ENCODE peak calls at places on chromosomes 12 and 14, in nine cellular contexts. One of them, this sample, is unnamed.

GRCh38 chr12:92543359-92543758 is 159.4 kb upstream of the PLEKHG7 start:
- DNase-seq in adrenal gland: no peak
- DNase-seq in small intestine: peak; percentile 89
- DNase-seq in vagina: no peak
- DNase-seq in A673: no peak
- DNase-seq in GM12878: no peak
- DNase-seq in thoracic aorta: no peak
- DNase-seq in body of pancreas: peak; percentile 71
- DNase-seq in OCI-LY7: no peak
- DNase-seq in this sample: no peak

GRCh38 chr14:36056846-36057245 is 119.7 kb downstream of the PTCSC3 start:
- DNase-seq in thoracic aorta: no peak
- DNase-seq in body of pancreas: no peak
- DNase-seq in adrenal gland: no peak
- DNase-seq in small intestine: no peak
- DNase-seq in OCI-LY7: no peak
- DNase-seq in vagina: no peak
- DNase-seq in GM12878: no peak
- DNase-seq in A673: no peak
- DNase-seq in this sample: no peak

GRCh38 chr12:121709478-121709890 is 3.1 kb upstream of the TMEM120B start:
- DNase-seq in adrenal gland: no peak
- DNase-seq in OCI-LY7: no peak
- DNase-seq in vagina: no peak
- DNase-seq in small intestine: no peak
- DNase-seq in GM12878: no peak
- DNase-seq in A673: no peak
- DNase-seq in body of pancreas: peak; percentile 24
- DNase-seq in thoracic aorta: no peak
- DNase-seq in this sample: no peak

GRCh38 chr12:39378346-39378745 is 64.6 kb downstream of the KIF21A start:
- DNase-seq in small intestine: no peak
- DNase-seq in OCI-LY7: no peak
- DNase-seq in adrenal gland: no peak
- DNase-seq in GM12878: no peak
- DNase-seq in body of pancreas: no peak
- DNase-seq in A673: no peak
- DNase-seq in vagina: no peak
- DNase-seq in thoracic aorta: no peak
- DNase-seq in this sample: no peak

GRCh38 chr14:72476657-72477499 is 417.0 kb downstream of the DPF3 start:
- DNase-seq in GM12878: peak; percentile 100
- DNase-seq in body of pancreas: no peak
- DNase-seq in adrenal gland: no peak
- DNase-seq in OCI-LY7: peak; percentile 2
- DNase-seq in thoracic aorta: no peak
- DNase-seq in small intestine: peak; percentile 58
- DNase-seq in A673: peak; percentile 80
- DNase-seq in vagina: no peak
- DNase-seq in this sample: peak; percentile 21

GRCh38 chr12:108379761-108380160 is 40.6 kb upstream of the CMKLR1 start:
- DNase-seq in adrenal gland: no peak
- DNase-seq in vagina: no peak
- DNase-seq in A673: no peak
- DNase-seq in thoracic aorta: no peak
- DNase-seq in body of pancreas: no peak
- DNase-seq in GM12878: no peak
- DNase-seq in OCI-LY7: no peak
- DNase-seq in small intestine: no peak
- DNase-seq in this sample: no peak

GRCh38 chr12:114451657-114452056 is 45.7 kb upstream of the TBX5 start:
- DNase-seq in GM12878: no peak
- DNase-seq in small intestine: no peak
- DNase-seq in adrenal gland: no peak
- DNase-seq in OCI-LY7: no peak
- DNase-seq in vagina: no peak
- DNase-seq in thoracic aorta: no peak
- DNase-seq in A673: no peak
- DNase-seq in body of pancreas: no peak
- DNase-seq in this sample: no peak

GRCh38 chr12:7144414-7145120 is 14.4 kb downstream of the CLSTN3 start:
- DNase-seq in body of pancreas: no peak
- DNase-seq in thoracic aorta: no peak
- DNase-seq in GM12878: no peak
- DNase-seq in adrenal gland: no peak
- DNase-seq in vagina: no peak
- DNase-seq in A673: peak; percentile 59
- DNase-seq in OCI-LY7: peak; percentile 59
- DNase-seq in small intestine: peak; percentile 32
- DNase-seq in this sample: no peak

GRCh38 chr12:96239711-96240234 is 45.6 kb downstream of the ELK3 start:
- DNase-seq in body of pancreas: no peak
- DNase-seq in vagina: no peak
- DNase-seq in GM12878: no peak
- DNase-seq in OCI-LY7: no peak
- DNase-seq in adrenal gland: no peak
- DNase-seq in thoracic aorta: no peak
- DNase-seq in A673: peak; percentile 25
- DNase-seq in small intestine: no peak
- DNase-seq in this sample: no peak

DNA sequence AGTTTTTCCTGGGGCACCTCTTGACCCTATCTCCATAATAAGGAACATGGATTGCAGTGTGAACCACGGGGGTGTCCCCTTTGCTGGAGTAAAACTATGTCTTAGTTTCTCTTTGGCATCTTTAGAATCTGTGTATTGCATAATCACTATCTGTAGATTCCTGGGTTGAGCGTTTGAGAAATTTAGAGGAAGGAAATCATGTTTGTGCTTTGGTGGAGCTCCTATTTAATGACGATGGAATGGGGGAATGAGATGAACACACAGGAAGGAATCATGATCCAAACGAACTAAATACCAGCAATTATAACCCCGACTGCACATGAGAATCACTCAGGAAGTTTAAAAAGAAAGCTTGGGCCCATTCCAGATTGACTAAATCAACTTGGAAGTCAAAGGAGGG is 1.3 kb upstream of the MYG1 start:
- DNase-seq in A673: no peak
- DNase-seq in GM12878: no peak
- DNase-seq in vagina: no peak
- DNase-seq in thoracic aorta: no peak
- DNase-seq in body of pancreas: no peak
- DNase-seq in small intestine: no peak
- DNase-seq in OCI-LY7: no peak
- DNase-seq in adrenal gland: no peak
- DNase-seq in this sample: no peak
- H3K4me1 ChIP-seq in A673: peaks cover 13% of the 10 kb centered on the region
- H3K4me1 ChIP-seq in GM12878: peaks cover 25% of the 10 kb centered on the region
- H3K4me1 ChIP-seq in vagina: peaks cover 54% of the 10 kb centered on the region
- H3K4me1 ChIP-seq in thoracic aorta: peaks cover 74% of the 10 kb centered on the region
- H3K4me1 ChIP-seq in body of pancreas: peaks cover 50% of the 10 kb centered on the region
- H3K4me1 ChIP-seq in small intestine: peaks cover 10% of the 10 kb centered on the region
- H3K4me1 ChIP-seq in OCI-LY7: peaks cover 28% of the 10 kb centered on the region
- H3K4me1 ChIP-seq in adrenal gland: peaks cover 12% of the 10 kb centered on the region
- H3K4me1 ChIP-seq in this sample: peaks cover 73% of the 10 kb centered on the region

GRCh38 chr12:133108150-133108549 is 21.9 kb downstream of the ZNF891 start:
- DNase-seq in thoracic aorta: no peak
- DNase-seq in GM12878: no peak
- DNase-seq in vagina: no peak
- DNase-seq in OCI-LY7: no peak
- DNase-seq in small intestine: no peak
- DNase-seq in body of pancreas: no peak
- DNase-seq in adrenal gland: no peak
- DNase-seq in A673: no peak
- DNase-seq in this sample: no peak

GRCh38 chr12:133106253-133106652 is 23.8 kb downstream of the ZNF891 start:
- DNase-seq in small intestine: no peak
- DNase-seq in OCI-LY7: no peak
- DNase-seq in vagina: no peak
- DNase-seq in thoracic aorta: no peak
- DNase-seq in body of pancreas: no peak
- DNase-seq in GM12878: no peak
- DNase-seq in A673: no peak
- DNase-seq in adrenal gland: no peak
- DNase-seq in this sample: no peak

GRCh38 chr12:133105620-133106019 is 24.5 kb downstream of the ZNF891 start:
- DNase-seq in vagina: no peak
- DNase-seq in A673: no peak
- DNase-seq in small intestine: no peak
- DNase-seq in adrenal gland: no peak
- DNase-seq in OCI-LY7: no peak
- DNase-seq in thoracic aorta: no peak
- DNase-seq in GM12878: no peak
- DNase-seq in body of pancreas: no peak
- DNase-seq in this sample: no peak

GRCh38 chr12:133107121-133107520 is 23.0 kb downstream of the ZNF891 start:
- DNase-seq in OCI-LY7: no peak
- DNase-seq in small intestine: no peak
- DNase-seq in GM12878: no peak
- DNase-seq in body of pancreas: no peak
- DNase-seq in adrenal gland: no peak
- DNase-seq in thoracic aorta: no peak
- DNase-seq in A673: no peak
- DNase-seq in vagina: no peak
- DNase-seq in this sample: no peak
- H3K9me3 ChIP-seq in OCI-LY7: peaks cover 80% of the 10 kb centered on the region
- H3K9me3 ChIP-seq in small intestine: no peaks in the 10 kb centered on the region
- H3K9me3 ChIP-seq in GM12878: peaks cover 44% of the 10 kb centered on the region
- H3K9me3 ChIP-seq in body of pancreas: no peaks in the 10 kb centered on the region
- H3K9me3 ChIP-seq in adrenal gland: peaks cover 98% of the 10 kb centered on the region
- H3K9me3 ChIP-seq in thoracic aorta: peaks cover 99% of the 10 kb centered on the region
- H3K9me3 ChIP-seq in A673: peaks cover 92% of the 10 kb centered on the region
- H3K9me3 ChIP-seq in vagina: peaks cover 98% of the 10 kb centered on the region
- H3K9me3 ChIP-seq in this sample: peaks cover 9% of the 10 kb centered on the region

GRCh38 chr12:86138770-86139169 is 117.4 kb downstream of the MGAT4C start:
- DNase-seq in vagina: no peak
- DNase-seq in adrenal gland: no peak
- DNase-seq in A673: no peak
- DNase-seq in OCI-LY7: no peak
- DNase-seq in small intestine: no peak
- DNase-seq in GM12878: no peak
- DNase-seq in body of pancreas: no peak
- DNase-seq in thoracic aorta: no peak
- DNase-seq in this sample: no peak

GRCh38 chr12:86137936-86138335 is 118.3 kb downstream of the MGAT4C start:
- DNase-seq in A673: no peak
- DNase-seq in vagina: no peak
- DNase-seq in small intestine: no peak
- DNase-seq in thoracic aorta: no peak
- DNase-seq in GM12878: no peak
- DNase-seq in body of pancreas: no peak
- DNase-seq in adrenal gland: no peak
- DNase-seq in OCI-LY7: no peak
- DNase-seq in this sample: no peak

GRCh38 chr12:86148071-86148470 is 108.1 kb downstream of the MGAT4C start:
- DNase-seq in small intestine: no peak
- DNase-seq in body of pancreas: no peak
- DNase-seq in OCI-LY7: no peak
- DNase-seq in GM12878: no peak
- DNase-seq in adrenal gland: no peak
- DNase-seq in thoracic aorta: no peak
- DNase-seq in vagina: no peak
- DNase-seq in A673: no peak
- DNase-seq in this sample: no peak

GRCh38 chr12:86139671-86140070 is 116.5 kb downstream of the MGAT4C start:
- DNase-seq in small intestine: no peak
- DNase-seq in thoracic aorta: no peak
- DNase-seq in GM12878: no peak
- DNase-seq in vagina: no peak
- DNase-seq in A673: no peak
- DNase-seq in body of pancreas: no peak
- DNase-seq in OCI-LY7: no peak
- DNase-seq in adrenal gland: no peak
- DNase-seq in this sample: no peak

DNA sequence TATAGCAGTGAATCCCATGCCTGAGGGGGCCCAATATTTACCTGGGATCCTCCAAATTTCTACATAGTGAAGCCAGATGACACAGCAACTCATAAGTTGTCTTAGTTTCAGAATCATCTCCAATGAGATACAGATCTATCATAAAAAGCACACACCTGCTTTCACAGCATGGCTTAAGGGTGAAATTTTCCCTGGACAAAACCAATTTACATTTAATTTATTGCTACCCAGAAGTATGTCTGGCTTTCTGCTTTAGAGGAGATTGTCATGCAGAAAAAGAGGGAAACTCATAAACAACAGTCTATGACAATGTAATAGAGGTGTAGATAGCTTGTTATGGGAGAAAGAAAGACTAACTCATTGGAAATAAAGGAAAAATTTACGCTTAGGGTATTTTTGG is 113.0 kb downstream of the MGAT4C start:
- DNase-seq in thoracic aorta: no peak
- DNase-seq in adrenal gland: no peak
- DNase-seq in A673: no peak
- DNase-seq in small intestine: no peak
- DNase-seq in OCI-LY7: no peak
- DNase-seq in body of pancreas: no peak
- DNase-seq in GM12878: no peak
- DNase-seq in vagina: no peak
- DNase-seq in this sample: no peak
- H3K4me1 ChIP-seq in thoracic aorta: no peaks in the 10 kb centered on the region
- H3K4me1 ChIP-seq in adrenal gland: no peaks in the 10 kb centered on the region
- H3K4me1 ChIP-seq in A673: peaks cover 4% of the 10 kb centered on the region
- H3K4me1 ChIP-seq in small intestine: no peaks in the 10 kb centered on the region
- H3K4me1 ChIP-seq in OCI-LY7: no peaks in the 10 kb centered on the region
- H3K4me1 ChIP-seq in body of pancreas: no peaks in the 10 kb centered on the region
- H3K4me1 ChIP-seq in GM12878: no peaks in the 10 kb centered on the region
- H3K4me1 ChIP-seq in vagina: no peaks in the 10 kb centered on the region
- H3K4me1 ChIP-seq in this sample: no peaks in the 10 kb centered on the region

GRCh38 chr12:34402899-34403705 is 380.8 kb downstream of the ALG10 start:
- DNase-seq in GM12878: no peak
- DNase-seq in vagina: peak; percentile 76
- DNase-seq in thoracic aorta: no peak
- DNase-seq in small intestine: no peak
- DNase-seq in A673: no peak
- DNase-seq in body of pancreas: peak; percentile 6
- DNase-seq in OCI-LY7: no peak
- DNase-seq in adrenal gland: peak; percentile 11
- DNase-seq in this sample: no peak

GRCh38 chr12:34400986-34401658 is 378.8 kb downstream of the ALG10 start:
- DNase-seq in thoracic aorta: no peak
- DNase-seq in small intestine: no peak
- DNase-seq in A673: no peak
- DNase-seq in body of pancreas: peak; percentile 2
- DNase-seq in vagina: peak; percentile 62
- DNase-seq in adrenal gland: peak; percentile 10
- DNase-seq in OCI-LY7: no peak
- DNase-seq in GM12878: no peak
- DNase-seq in this sample: no peak

GRCh38 chr12:34402228-34402898 is 380.1 kb downstream of the ALG10 start:
- DNase-seq in GM12878: no peak
- DNase-seq in vagina: peak; percentile 82
- DNase-seq in OCI-LY7: no peak
- DNase-seq in adrenal gland: peak; percentile 5
- DNase-seq in thoracic aorta: no peak
- DNase-seq in body of pancreas: peak; percentile 6
- DNase-seq in small intestine: no peak
- DNase-seq in A673: no peak
- DNase-seq in this sample: no peak

GRCh38 chr12:34400423-34400881 is 378.2 kb downstream of the ALG10 start:
- DNase-seq in thoracic aorta: no peak
- DNase-seq in body of pancreas: no peak
- DNase-seq in adrenal gland: peak; percentile 7
- DNase-seq in vagina: peak; percentile 74
- DNase-seq in GM12878: no peak
- DNase-seq in small intestine: no peak
- DNase-seq in OCI-LY7: no peak
- DNase-seq in A673: no peak
- DNase-seq in this sample: no peak

GRCh38 chr12:34401659-34402227 is 379.4 kb downstream of the ALG10 start:
- DNase-seq in A673: no peak
- DNase-seq in body of pancreas: peak; percentile 2
- DNase-seq in OCI-LY7: no peak
- DNase-seq in adrenal gland: peak; percentile 9
- DNase-seq in small intestine: no peak
- DNase-seq in thoracic aorta: no peak
- DNase-seq in vagina: peak; percentile 49
- DNase-seq in GM12878: no peak
- DNase-seq in this sample: no peak
- H3K9me3 ChIP-seq in A673: peaks cover 34% of the 10 kb centered on the region
- H3K9me3 ChIP-seq in body of pancreas: no peaks in the 10 kb centered on the region
- H3K9me3 ChIP-seq in OCI-LY7: no peaks in the 10 kb centered on the region
- H3K9me3 ChIP-seq in adrenal gland: peaks cover 4% of the 10 kb centered on the region
- H3K9me3 ChIP-seq in small intestine: peaks cover 10% of the 10 kb centered on the region
- H3K9me3 ChIP-seq in thoracic aorta: peaks cover 22% of the 10 kb centered on the region
- H3K9me3 ChIP-seq in vagina: peaks cover 10% of the 10 kb centered on the region
- H3K9me3 ChIP-seq in GM12878: no peaks in the 10 kb centered on the region
- H3K9me3 ChIP-seq in this sample: no peaks in the 10 kb centered on the region